ENCODE peak calls at places on chromosomes 7 and 10, in seven cellular contexts. C, P, S, M, A, G and N are unnamed samples.
A peak's percentile ranks its signal among the peaks of the same experiment; 100 is the strongest.

GRCh38 chr7:155483868-155484325 is 26.0 kb downstream of the EN2 start:
- DNase-seq in S (no peak), A (no peak), P (peak; percentile 52), G (no peak), M (no peak), C (no peak), N (no peak)

GRCh38 chr7:141460781-141461715 is 90.2 kb upstream of the AGK start:
- DNase-seq in M (no peak), P (no peak), S (no peak), A (no peak), C (no peak), G (no peak), N (no peak)

GRCh38 chr7:121605297-121605640 is 209.2 kb upstream of the FAM3C start:
- DNase-seq in G (no peak), P (no peak), S (no peak), A (peak; percentile 45), C (no peak), M (peak; percentile 32), N (no peak)

GRCh38 chr10:126302831-126303230 is 85.4 kb downstream of the ADAM12 start:
- DNase-seq in A (peak; percentile 12), S (no peak), G (no peak), M (no peak), C (no peak), P (no peak), N (no peak)

GRCh38 chr7:87510430-87510875 is 35.0 kb upstream of the ABCB4 start:
- DNase-seq in S (no peak), G (peak; percentile 36), P (peak; percentile 30), M (no peak), A (no peak), C (no peak), N (no peak)

GRCh38 chr10:26334932-26335573 is 103.1 kb upstream of the APBB1IP start:
- DNase-seq in P (peak; percentile 43), M (peak; percentile 91), S (peak; percentile 41), G (peak; percentile 86), C (peak; percentile 61), A (peak; percentile 49), N (peak; percentile 44)

GRCh38 chr7:129617178-129617577 is 5.7 kb downstream of the NRF1 start:
- DNase-seq in A (no peak), S (no peak), C (no peak), M (no peak), G (no peak), P (no peak), N (no peak)

GRCh38 chr7:112199035-112199655 is 7.1 kb downstream of the DOCK4 start:
- DNase-seq in G (no peak), C (peak; percentile 20), P (no peak), M (no peak), S (no peak), A (no peak), N (no peak)

GRCh38 chr10:94439275-94439861 is 37.0 kb downstream of the TBC1D12 start:
- DNase-seq in M (no peak), P (no peak), C (peak; percentile 34), A (no peak), S (no peak), G (peak; percentile 40), N (no peak)

GRCh38 chr7:98034044-98035035 is 44.3 kb upstream of the OCM2 start:
- DNase-seq in P (peak; percentile 62), C (no peak), M (no peak), G (peak; percentile 81), S (no peak), A (no peak), N (no peak)

GRCh38 chr7:924541-925231 is 29.8 kb downstream of the ADAP1 start:
- DNase-seq in C (no peak), S (no peak), A (peak; percentile 43), M (peak; percentile 61), P (no peak), G (no peak), N (no peak)

GRCh38 chr7:51128545-51129466 is 187.8 kb downstream of the COBL start:
- DNase-seq in G (no peak), P (no peak), A (no peak), S (no peak), M (no peak), C (no peak), N (no peak)

GRCh38 chr10:69684020-69684980 is 54.3 kb downstream of the FAM241B start:
- DNase-seq in A (peak; percentile 63), G (no peak), M (no peak), C (no peak), P (peak; percentile 39), S (no peak), N (no peak)

GRCh38 chr10:97065128-97065527 is 120.6 kb downstream of the SLIT1 start:
- DNase-seq in G (peak; percentile 87), S (no peak), A (no peak), C (no peak), P (no peak), M (no peak), N (no peak)